ENCODE peak calls at places on chromosomes 16 and 17, in eight cellular contexts. A is adipocyte; V is CD8-positive, alpha-beta memory T cell; L is BE2C; K is non-pigmented ciliary epithelial cell; T is suprapubic skin; F is NCI-H2029; U is mucosa of gallbladder. G is an unnamed sample.

GRCh38 chr16:27966756-27967155 is 96.8 kb downstream of the GSG1L start:
- DNase-seq in A (no peak), V (no peak), L (no peak), K (no peak), T (no peak), F (no peak), U (no peak), G (no peak)

GRCh38 chr17:71055128-71055527 is 885.8 kb downstream of the KCNJ2 start:
- DNase-seq in A (no peak), V (no peak), L (no peak), K (no peak), T (no peak), F (no peak), U (no peak), G (no peak)

GRCh38 chr16:27748868-27749546 is 199.1 kb downstream of the KATNIP start:
- DNase-seq in A (peak; percentile 58), V (peak; percentile 22), L (peak; percentile 61), K (peak; percentile 60), T (no peak), F (no peak), U (peak; percentile 62), G (peak; percentile 34)

GRCh38 chr17:4375039-4375748 is 8.7 kb upstream of the UBE2G1 start:
- DNase-seq in A (no peak), V (no peak), L (no peak), K (no peak), T (no peak), F (no peak), U (no peak), G (no peak)

GRCh38 chr17:74939534-74939933 is 3.8 kb downstream of the OTOP3 start:
- DNase-seq in A (no peak), V (no peak), L (no peak), K (no peak), T (no peak), F (no peak), U (no peak), G (no peak)

GRCh38 chr17:81912441-81913309 is 1.5 kb upstream of the PCYT2 start:
- DNase-seq in A (no peak), V (no peak), L (no peak), K (no peak), T (no peak), F (no peak), U (no peak), G (no peak)

GRCh38 chr16:15855704-15856003 is 1.2 kb downstream of the MYH11 start:
- DNase-seq in A (no peak), V (no peak), L (no peak), K (no peak), T (no peak), F (no peak), U (no peak), G (no peak)

GRCh38 chr16:57651344-57652333 is 16.5 kb upstream of the ADGRG3 start:
- DNase-seq in A (no peak), V (peak; percentile 15), L (no peak), K (no peak), T (no peak), F (no peak), U (no peak), G (no peak)

GRCh38 chr17:22692066-22692800 is 999.9 kb downstream of the KCNJ18 start:
- DNase-seq in A (no peak), V (no peak), L (no peak), K (no peak), T (no peak), F (no peak), U (no peak), G (no peak)

GRCh38 chr16:23072769-23073549 is 76.3 kb downstream of the USP31 start:
- DNase-seq in A (no peak), V (no peak), L (no peak), K (no peak), T (no peak), F (no peak), U (no peak), G (no peak)

GRCh38 chr16:22428654-22429053 is 54.2 kb upstream of the CDR2 start:
- DNase-seq in A (no peak), V (no peak), L (no peak), K (no peak), T (no peak), F (no peak), U (no peak), G (no peak)

GRCh38 chr17:67477687-67478086 is 100.6 kb downstream of the PITPNC1 start:
- DNase-seq in A (peak; percentile 23), V (peak; percentile 50), L (no peak), K (no peak), T (no peak), F (no peak), U (no peak), G (no peak)

GRCh38 chr17:36683387-36683786 is 82.0 kb downstream of the MRM1 start:
- DNase-seq in A (no peak), V (no peak), L (no peak), K (no peak), T (no peak), F (no peak), U (no peak), G (no peak)

GRCh38 chr17:48623583-48623982 is 2.6 kb downstream of the HOXB9 start:
- DNase-seq in A (no peak), V (no peak), L (no peak), K (no peak), T (no peak), F (no peak), U (no peak), G (no peak)

GRCh38 chr17:39750131-39751015 is 12.6 kb downstream of the GRB7 start:
- DNase-seq in A (no peak), V (no peak), L (peak; percentile 38), K (no peak), T (peak; percentile 67), F (no peak), U (no peak), G (no peak)

GRCh38 chr17:7834554-7834890 is 505 bp downstream of the KDM6B start:
- DNase-seq in A (peak; percentile 77), V (no peak), L (no peak), K (no peak), T (no peak), F (no peak), U (peak; percentile 52), G (no peak)

GRCh38 chr17:49217651-49218413 is 7.3 kb downstream of the ABI3 start:
- DNase-seq in A (no peak), V (peak; percentile 92), L (no peak), K (no peak), T (no peak), F (no peak), U (peak; percentile 70), G (no peak)

GRCh38 chr17:79160980-79161621 is 86.5 kb downstream of the ENGASE start:
- DNase-seq in A (no peak), V (peak; percentile 14), L (no peak), K (no peak), T (no peak), F (peak; percentile 35), U (no peak), G (no peak)

G was measured in NCI-H510A.